ENCODE peak calls at places on chromosome 21, in seven cellular contexts. O, Y, T, I, N, Z and B are unnamed samples.

GRCh38 chr21:23160914-23161313 is 2162.7 kb downstream of the NCAM2 start:
- DNase-seq in O (no peak), Y (no peak), Z (no peak), I (no peak), T (no peak), N (no peak), B (no peak)

GRCh38 chr21:37665230-37666024 is 250.8 kb downstream of the KCNJ6 start:
- DNase-seq in I (no peak), T (peak), Z (no peak), O (peak), N (no peak), Y (no peak), B (no peak)

GRCh38 chr21:16879479-16879878 is 633.4 kb upstream of the CXADR start:
- DNase-seq in O (no peak), Y (no peak), Z (no peak), N (no peak), T (no peak), I (no peak), B (no peak)

GRCh38 chr21:23384679-23385078 is 2222.6 kb downstream of the MRPL39 start:
- DNase-seq in O (no peak), N (no peak), T (no peak), Z (no peak), I (no peak), Y (no peak), B (no peak)

GRCh38 chr21:31164713-31165694 is 126.7 kb upstream of the KRTAP19-8 start:
- DNase-seq in O (no peak), Z (no peak), T (no peak), N (no peak), Y (no peak), I (no peak), B (no peak)

GRCh38 chr21:35543746-35544145 is 494.6 kb upstream of the RUNX1 start:
- DNase-seq in N (no peak), Z (no peak), T (no peak), O (no peak), Y (no peak), I (no peak), B (no peak)

GRCh38 chr21:29248124-29248523 is 50.6 kb upstream of the BACH1 start:
- DNase-seq in Z (no peak), T (no peak), Y (no peak), I (no peak), N (no peak), O (no peak), B (no peak)

GRCh38 chr21:31370893-31371652 is 27.0 kb upstream of the TIAM1 start:
- DNase-seq in N (no peak), Z (no peak), O (no peak), T (no peak), I (no peak), Y (no peak), B (no peak)

GRCh38 chr21:42112857-42113256 is 41.7 kb downstream of the UMODL1 start:
- DNase-seq in Y (no peak), T (no peak), O (no peak), I (no peak), N (no peak), Z (no peak), B (no peak)

GRCh38 chr21:45971487-45972352 is 9.8 kb upstream of the COL6A1 start:
- DNase-seq in Z (peak), I (no peak), Y (no peak), O (no peak), T (no peak), N (no peak), B (no peak)

GRCh38 chr21:36535618-36536241 is 55.8 kb upstream of the CLDN14 start:
- DNase-seq in Y (no peak), Z (no peak), O (no peak), T (no peak), I (no peak), N (no peak), B (peak)

GRCh38 chr21:26140185-26140584 is 30.4 kb downstream of the APP start:
- DNase-seq in Y (no peak), T (peak), N (no peak), O (peak), Z (peak), I (no peak), B (no peak)

GRCh38 chr21:31446206-31446900 is 102.3 kb upstream of the TIAM1 start:
- DNase-seq in O (no peak), T (no peak), I (no peak), Y (no peak), N (no peak), Z (no peak), B (no peak)

GRCh38 chr21:18529253-18529652 is 125.7 kb upstream of the TMPRSS15 start:
- DNase-seq in O (peak), Z (no peak), N (no peak), T (peak), I (no peak), Y (no peak), B (no peak)

GRCh38 chr21:14095021-14095420 is 115.7 kb downstream of the LIPI start:
- DNase-seq in I (no peak), T (no peak), O (no peak), N (no peak), Z (no peak), Y (no peak), B (no peak)

GRCh38 chr21:31278511-31279155 is 65.4 kb downstream of the TIAM1 start:
- DNase-seq in Y (no peak), T (no peak), I (no peak), Z (no peak), O (no peak), N (no peak), B (no peak)

GRCh38 chr21:33688343-33688742 is 46.0 kb downstream of the ITSN1 start:
- DNase-seq in Z (no peak), O (no peak), Y (no peak), T (no peak), I (no peak), N (no peak), B (no peak)